ENCODE peak calls at places on chromosome 1, in four cellular contexts. Y is mucosa of descending colon; V is stimulated activated CD8-positive, alpha-beta memory T cell treated with anti-CD3 and anti-CD28 coated beads, Interleukin-12 subunit alpha, Interleukin-12 subunit beta, amount 100 ng/mL, for 4 hours; K is GM03348. I is an unnamed sample.

GRCh38 chr1:151199860-151200581 is 1.7 kb downstream of the PIP5K1A start:
- DNase-seq in Y (no peak), V (no peak), K (peak), I (no peak)

GRCh38 chr1:243255791-243256512 is at the start of gene SDCCAG8:
- DNase-seq in Y (peak), V (peak), K (peak), I (peak)

GRCh38 chr1:68229927-68230812 is 2.2 kb downstream of the WLS start:
- DNase-seq in Y (no peak), V (no peak), K (peak), I (no peak)

GRCh38 chr1:176033879-176034278 is 173.2 kb downstream of the COP1 start:
- DNase-seq in Y (no peak), V (no peak), K (peak), I (no peak)

GRCh38 chr1:60878323-60878722 is 204.0 kb upstream of the NFIA start:
- DNase-seq in Y (no peak), V (no peak), K (no peak), I (no peak)

GRCh38 chr1:229710746-229711145 is 84.7 kb downstream of the URB2 start:
- DNase-seq in Y (no peak), V (no peak), K (no peak), I (no peak)

GRCh38 chr1:46465981-46466476 is 23.6 kb upstream of the DMBX1 start:
- DNase-seq in Y (no peak), V (no peak), K (no peak), I (no peak)

GRCh38 chr1:81446006-81446669 is 354.6 kb upstream of the ADGRL2 start:
- DNase-seq in Y (no peak), V (no peak), K (no peak), I (no peak)

GRCh38 chr1:156627313-156627880 is 8.2 kb downstream of the HAPLN2 start:
- DNase-seq in Y (no peak), V (no peak), K (peak), I (no peak)

GRCh38 chr1:70411360-70411844 is 334 bp downstream of the CTH start:
- DNase-seq in Y (no peak), V (no peak), K (peak), I (peak)

GRCh38 chr1:182087304-182087703 is 25.8 kb upstream of the ZNF648 start:
- DNase-seq in Y (no peak), V (no peak), K (no peak), I (no peak)

GRCh38 chr1:198902616-198903140 is 263.8 kb downstream of the PTPRC start:
- DNase-seq in Y (no peak), V (no peak), K (no peak), I (no peak)